ENCODE peak calls at places on chromosome 2, in six cellular contexts. One of them, this sample, is unnamed.

GRCh38 chr2:203030991-203031390 is 16.3 kb downstream of the NBEAL1 start:
- DNase-seq in kidney tubule cell: no peak
- DNase-seq in breast epithelium: no peak
- DNase-seq in neural crest cell: no peak
- DNase-seq in stimulated activated CD4-positive, alpha-beta T cell treated with anti-CD3 and anti-CD28 coated beads, TNF-alpha, amount 100 ng/mL, for 4 hours: no peak
- DNase-seq in psoas muscle: no peak
- DNase-seq in this sample: no peak

GRCh38 chr2:17814601-17815000 is 1.7 kb upstream of the MSGN1 start:
- DNase-seq in kidney tubule cell: no peak
- DNase-seq in breast epithelium: no peak
- DNase-seq in neural crest cell: no peak
- DNase-seq in stimulated activated CD4-positive, alpha-beta T cell treated with anti-CD3 and anti-CD28 coated beads, TNF-alpha, amount 100 ng/mL, for 4 hours: no peak
- DNase-seq in psoas muscle: no peak
- DNase-seq in this sample: no peak

GRCh38 chr2:217807753-217808152 is 195.0 kb downstream of the TNS1 start:
- DNase-seq in kidney tubule cell: no peak
- DNase-seq in breast epithelium: no peak
- DNase-seq in neural crest cell: no peak
- DNase-seq in stimulated activated CD4-positive, alpha-beta T cell treated with anti-CD3 and anti-CD28 coated beads, TNF-alpha, amount 100 ng/mL, for 4 hours: no peak
- DNase-seq in psoas muscle: no peak
- DNase-seq in this sample: no peak

GRCh38 chr2:66561645-66562336 is 126.9 kb downstream of the MEIS1 start:
- DNase-seq in kidney tubule cell: peak; percentile 55
- DNase-seq in breast epithelium: no peak
- DNase-seq in neural crest cell: no peak
- DNase-seq in stimulated activated CD4-positive, alpha-beta T cell treated with anti-CD3 and anti-CD28 coated beads, TNF-alpha, amount 100 ng/mL, for 4 hours: no peak
- DNase-seq in psoas muscle: no peak
- DNase-seq in this sample: peak; percentile 16

GRCh38 chr2:129803067-129803466 is 176.4 kb upstream of the RAB6C start:
- DNase-seq in kidney tubule cell: peak; percentile 29
- DNase-seq in breast epithelium: no peak
- DNase-seq in neural crest cell: no peak
- DNase-seq in stimulated activated CD4-positive, alpha-beta T cell treated with anti-CD3 and anti-CD28 coated beads, TNF-alpha, amount 100 ng/mL, for 4 hours: no peak
- DNase-seq in psoas muscle: no peak
- DNase-seq in this sample: no peak

GRCh38 chr2:159290289-159290907 is 3.9 kb upstream of the WDSUB1 start:
- DNase-seq in kidney tubule cell: peak; percentile 66
- DNase-seq in breast epithelium: no peak
- DNase-seq in neural crest cell: no peak
- DNase-seq in stimulated activated CD4-positive, alpha-beta T cell treated with anti-CD3 and anti-CD28 coated beads, TNF-alpha, amount 100 ng/mL, for 4 hours: no peak
- DNase-seq in psoas muscle: no peak
- DNase-seq in this sample: peak; percentile 39

GRCh38 chr2:127657232-127657595 is 11.3 kb downstream of the GPR17 start:
- DNase-seq in kidney tubule cell: no peak
- DNase-seq in breast epithelium: no peak
- DNase-seq in neural crest cell: no peak
- DNase-seq in stimulated activated CD4-positive, alpha-beta T cell treated with anti-CD3 and anti-CD28 coated beads, TNF-alpha, amount 100 ng/mL, for 4 hours: no peak
- DNase-seq in psoas muscle: peak; percentile 3
- DNase-seq in this sample: no peak

GRCh38 chr2:229945975-229946374 is 23.7 kb downstream of the FBXO36 start:
- DNase-seq in kidney tubule cell: no peak
- DNase-seq in breast epithelium: no peak
- DNase-seq in neural crest cell: no peak
- DNase-seq in stimulated activated CD4-positive, alpha-beta T cell treated with anti-CD3 and anti-CD28 coated beads, TNF-alpha, amount 100 ng/mL, for 4 hours: no peak
- DNase-seq in psoas muscle: no peak
- DNase-seq in this sample: no peak

GRCh38 chr2:175973373-175973772 is 28.7 kb downstream of the LNPK start:
- DNase-seq in kidney tubule cell: no peak
- DNase-seq in breast epithelium: no peak
- DNase-seq in neural crest cell: no peak
- DNase-seq in stimulated activated CD4-positive, alpha-beta T cell treated with anti-CD3 and anti-CD28 coated beads, TNF-alpha, amount 100 ng/mL, for 4 hours: no peak
- DNase-seq in psoas muscle: no peak
- DNase-seq in this sample: no peak

GRCh38 chr2:8447610-8448221 is 234.1 kb upstream of the ID2 start:
- DNase-seq in kidney tubule cell: peak; percentile 90
- DNase-seq in breast epithelium: no peak
- DNase-seq in neural crest cell: no peak
- DNase-seq in stimulated activated CD4-positive, alpha-beta T cell treated with anti-CD3 and anti-CD28 coated beads, TNF-alpha, amount 100 ng/mL, for 4 hours: no peak
- DNase-seq in psoas muscle: no peak
- DNase-seq in this sample: no peak

GRCh38 chr2:134988994-134989605 is 58.1 kb downstream of the MAP3K19 start:
- DNase-seq in kidney tubule cell: peak; percentile 41
- DNase-seq in breast epithelium: no peak
- DNase-seq in neural crest cell: no peak
- DNase-seq in stimulated activated CD4-positive, alpha-beta T cell treated with anti-CD3 and anti-CD28 coated beads, TNF-alpha, amount 100 ng/mL, for 4 hours: no peak
- DNase-seq in psoas muscle: no peak
- DNase-seq in this sample: peak; percentile 59

GRCh38 chr2:241161646-241162281 is 11.5 kb downstream of the PPP1R7 start:
- DNase-seq in kidney tubule cell: no peak
- DNase-seq in breast epithelium: no peak
- DNase-seq in neural crest cell: no peak
- DNase-seq in stimulated activated CD4-positive, alpha-beta T cell treated with anti-CD3 and anti-CD28 coated beads, TNF-alpha, amount 100 ng/mL, for 4 hours: no peak
- DNase-seq in psoas muscle: peak; percentile 89
- DNase-seq in this sample: no peak

GRCh38 chr2:96637385-96638143 is 548 bp downstream of the KANSL3 start:
- DNase-seq in kidney tubule cell: peak; percentile 94
- DNase-seq in breast epithelium: peak; percentile 83
- DNase-seq in neural crest cell: peak; percentile 48
- DNase-seq in stimulated activated CD4-positive, alpha-beta T cell treated with anti-CD3 and anti-CD28 coated beads, TNF-alpha, amount 100 ng/mL, for 4 hours: peak; percentile 55
- DNase-seq in psoas muscle: peak; percentile 92
- DNase-seq in this sample: peak; percentile 64

GRCh38 chr2:32697156-32697555 is 69.3 kb downstream of the TTC27 start:
- DNase-seq in kidney tubule cell: no peak
- DNase-seq in breast epithelium: no peak
- DNase-seq in neural crest cell: no peak
- DNase-seq in stimulated activated CD4-positive, alpha-beta T cell treated with anti-CD3 and anti-CD28 coated beads, TNF-alpha, amount 100 ng/mL, for 4 hours: no peak
- DNase-seq in psoas muscle: no peak
- DNase-seq in this sample: no peak

GRCh38 chr2:121260370-121261154 is 24.4 kb downstream of the TFCP2L1 start:
- DNase-seq in kidney tubule cell: no peak
- DNase-seq in breast epithelium: peak; percentile 30
- DNase-seq in neural crest cell: no peak
- DNase-seq in stimulated activated CD4-positive, alpha-beta T cell treated with anti-CD3 and anti-CD28 coated beads, TNF-alpha, amount 100 ng/mL, for 4 hours: no peak
- DNase-seq in psoas muscle: no peak
- DNase-seq in this sample: no peak

GRCh38 chr2:19140463-19141208 is 217.8 kb downstream of the OSR1 start:
- DNase-seq in kidney tubule cell: peak; percentile 92
- DNase-seq in breast epithelium: no peak
- DNase-seq in neural crest cell: no peak
- DNase-seq in stimulated activated CD4-positive, alpha-beta T cell treated with anti-CD3 and anti-CD28 coated beads, TNF-alpha, amount 100 ng/mL, for 4 hours: no peak
- DNase-seq in psoas muscle: no peak
- DNase-seq in this sample: peak; percentile 88

This sample was measured in kidney glomerular epithelial cell.